ENCODE peak calls at places on chromosomes 7 and 10, in eight cellular contexts. L, Z, O, Y, A, K, D and F are unnamed samples.

GRCh38 chr7:155392726-155393570 is 65.0 kb upstream of the EN2 start:
- DNase-seq in Z (no peak), A (no peak), L (no peak), K (no peak), Y (no peak), O (no peak), D (no peak), F (no peak)

GRCh38 chr10:112131996-112132395 is 51.6 kb downstream of the GPAM start:
- DNase-seq in A (no peak), Y (no peak), Z (no peak), D (no peak), K (no peak), O (no peak), L (no peak), F (no peak)

GRCh38 chr7:96989241-96989858 is 16.0 kb upstream of the DLX6 start:
- DNase-seq in O (peak), Z (no peak), Y (no peak), A (no peak), D (no peak), L (no peak), K (no peak), F (no peak)

GRCh38 chr10:51683031-51683830 is 16.2 kb downstream of the CSTF2T start:
- DNase-seq in Y (no peak), A (no peak), D (no peak), Z (no peak), O (no peak), L (no peak), K (peak), F (peak)

GRCh38 chr10:126059101-126059826 is 162.9 kb downstream of the FANK1 start:
- DNase-seq in K (peak), Y (no peak), Z (no peak), D (no peak), L (no peak), O (no peak), A (no peak), F (peak)

GRCh38 chr10:99522511-99523250 is 10.1 kb upstream of the NKX2-3 start:
- DNase-seq in Y (no peak), L (no peak), Z (no peak), A (no peak), D (no peak), O (no peak), K (no peak), F (no peak)

GRCh38 chr7:131546583-131547111 is 9.8 kb downstream of the PODXL start:
- DNase-seq in A (no peak), K (no peak), Y (peak), Z (peak), L (no peak), D (no peak), O (no peak), F (peak)

GRCh38 chr10:70773461-70773860 is 11.7 kb downstream of the TBATA start:
- DNase-seq in D (no peak), Z (no peak), O (no peak), L (no peak), Y (no peak), K (no peak), A (no peak), F (no peak)

GRCh38 chr10:132607491-132607890 is 69.9 kb downstream of the INPP5A start:
- DNase-seq in O (no peak), D (no peak), K (no peak), L (no peak), Z (no peak), A (no peak), Y (no peak), F (no peak)

GRCh38 chr7:128829391-128830166 is 627 bp upstream of the FLNC start:
- DNase-seq in K (peak), Y (no peak), D (no peak), A (no peak), L (no peak), O (no peak), Z (peak), F (peak)

GRCh38 chr7:95501261-95501816 is 15.6 kb downstream of the ASB4 start:
- DNase-seq in O (no peak), D (no peak), A (peak), Z (no peak), L (no peak), K (no peak), Y (peak), F (no peak)

DNA sequence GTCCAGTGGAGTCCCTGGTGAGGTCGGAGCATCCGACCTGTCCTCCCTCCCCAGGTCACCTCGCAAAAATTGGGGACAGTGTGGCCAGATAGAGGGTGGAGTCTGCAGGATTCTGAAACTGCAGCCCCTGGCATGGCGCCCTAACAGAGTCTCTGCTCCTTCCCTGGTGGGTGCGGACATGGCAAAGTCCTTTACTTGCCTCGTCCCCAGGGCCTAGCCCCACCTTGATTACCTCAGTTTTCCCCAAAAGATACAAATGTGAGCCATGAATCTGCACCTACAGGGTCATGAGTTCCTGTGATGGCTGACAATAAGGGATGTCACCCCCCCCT is 47.7 kb downstream of the NPVF start:
- DNase-seq in A (no peak), Y (no peak), L (no peak), O (no peak), K (no peak), D (no peak), Z (no peak), F (no peak)
- TF ChIP-seq CTCF in A (no peak), Y (no peak), L (no peak), O (no peak), K (no peak), D (no peak), Z (no peak), F (no peak)

DNA sequence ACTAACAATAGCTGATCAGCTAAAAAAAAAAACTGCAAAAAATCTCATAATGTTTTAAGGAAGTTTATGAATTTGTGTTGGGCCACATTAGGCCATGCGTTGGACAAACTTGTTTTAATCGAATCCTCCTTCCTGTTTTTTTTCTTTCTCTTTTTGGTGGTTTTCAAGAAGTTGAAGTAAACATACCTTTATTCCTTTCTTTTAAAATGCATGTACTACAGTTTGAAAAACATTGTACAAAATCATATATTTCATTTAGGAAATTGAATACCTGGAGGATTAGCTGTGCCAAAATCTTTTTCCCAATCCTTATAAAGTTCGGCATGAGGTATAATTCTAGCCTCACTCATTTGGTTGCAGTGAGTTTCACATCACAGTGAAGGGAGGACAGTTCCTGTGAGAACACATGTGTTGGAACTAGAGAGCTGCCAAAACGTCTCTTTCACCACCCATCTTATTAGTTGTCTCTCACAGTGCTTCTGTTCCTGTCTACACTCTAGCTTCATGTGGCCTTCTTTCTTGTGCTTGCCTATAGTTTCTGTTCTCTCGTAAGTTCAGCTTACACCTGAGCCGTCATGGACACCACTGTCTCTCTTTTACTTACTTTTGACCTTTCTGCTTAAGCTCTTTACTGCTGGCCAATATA is 37.7 kb downstream of the ZNRF2 start:
- DNase-seq in Z (no peak), Y (peak), A (peak), O (no peak), K (no peak), L (no peak), D (no peak), F (peak)
- H3K4me3 ChIP-seq in Z (no peak), Y (peak), A (peak), O (peak), K (no peak), L (peak), D (peak), F (peak)

GRCh38 chr7:52920977-52921376 is 114.5 kb upstream of the POM121L12 start:
- DNase-seq in D (no peak), Y (no peak), L (no peak), K (no peak), A (no peak), Z (peak), O (no peak), F (no peak)

GRCh38 chr7:52917982-52918578 is 117.4 kb upstream of the POM121L12 start:
- DNase-seq in K (no peak), L (no peak), Z (no peak), O (no peak), Y (no peak), A (no peak), D (no peak), F (no peak)
- TF ChIP-seq CTCF in K (no peak), L (peak), Z (no peak), O (no peak), Y (peak), A (peak), D (no peak), F (no peak)

DNA sequence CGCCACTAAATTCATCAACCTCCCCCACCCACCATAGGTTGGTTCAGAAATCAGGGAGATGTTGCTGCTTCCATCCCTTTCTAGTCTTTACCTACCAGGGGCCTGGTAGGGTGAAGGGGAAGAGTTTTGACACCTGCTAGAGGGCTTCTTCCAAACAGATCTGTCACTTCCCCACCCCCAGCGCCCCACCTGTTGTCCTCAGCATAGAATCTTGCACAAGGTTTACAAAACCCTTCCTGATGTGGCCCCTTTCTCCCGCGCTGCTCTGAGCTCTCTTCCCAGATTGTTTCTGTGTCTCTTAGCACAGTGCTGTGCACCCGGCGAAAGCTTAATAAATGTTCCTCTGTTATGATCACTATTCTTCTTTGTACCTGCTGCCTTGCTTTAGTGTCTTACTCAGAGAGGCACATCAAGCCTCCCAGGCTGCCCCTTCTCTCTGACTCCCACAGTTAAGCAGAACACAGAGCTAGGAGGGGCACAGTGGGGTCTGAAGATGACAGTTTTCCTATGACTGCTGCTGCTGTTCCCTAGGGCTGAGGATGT is 11.2 kb upstream of the C10orf95 start:
- DNase-seq in A (no peak), Z (no peak), D (no peak), Y (no peak), K (no peak), L (no peak), O (no peak), F (no peak)
- H3K4me3 ChIP-seq in A (peak), Z (no peak), D (no peak), Y (peak), K (no peak), L (peak), O (no peak), F (no peak)